ENCODE peak calls at places on chromosomes 4 and X, in four cellular contexts. Z, H, S and I are unnamed samples.

GRCh38 chr4:15031197-15031596 is 28.9 kb downstream of the CPEB2 start:
- DNase-seq in Z (no peak), H (no peak), S (no peak), I (no peak)

GRCh38 chrX:270848-271367 is 10.3 kb upstream of the PLCXD1 start:
- DNase-seq in Z (no peak), H (no peak), S (no peak), I (no peak)

GRCh38 chrX:29687687-29688086 is 527.7 kb upstream of the MAGEB2 start:
- DNase-seq in Z (peak; percentile 4), H (peak; percentile 16), S (peak; percentile 47), I (no peak)

GRCh38 chr4:46993075-46994006 is at the start of gene GABRA4:
- DNase-seq in Z (peak; percentile 26), H (peak; percentile 27), S (no peak), I (no peak)

GRCh38 chr4:53686521-53686920 is 95.2 kb upstream of the LNX1 start:
- DNase-seq in Z (no peak), H (no peak), S (no peak), I (no peak)

GRCh38 chr4:6257243-6258025 is 12.2 kb upstream of the WFS1 start:
- DNase-seq in Z (no peak), H (peak; percentile 69), S (no peak), I (no peak)

GRCh38 chr4:166284221-166284620 is 411.2 kb downstream of the TLL1 start:
- DNase-seq in Z (no peak), H (no peak), S (no peak), I (no peak)

GRCh38 chr4:42673084-42673429 is 16.2 kb upstream of the ATP8A1 start:
- DNase-seq in Z (peak; percentile 54), H (no peak), S (no peak), I (no peak)

GRCh38 chr4:100188829-100189228 is 1.4 kb downstream of the DDIT4L start:
- DNase-seq in Z (no peak), H (no peak), S (no peak), I (no peak)

GRCh38 chr4:100187781-100188180 is 2.5 kb downstream of the DDIT4L start:
- DNase-seq in Z (no peak), H (no peak), S (no peak), I (no peak)

GRCh38 chr4:100189820-100190642 is at the start of gene DDIT4L:
- DNase-seq in Z (peak; percentile 59), H (peak; percentile 69), S (no peak), I (no peak)

DNA sequence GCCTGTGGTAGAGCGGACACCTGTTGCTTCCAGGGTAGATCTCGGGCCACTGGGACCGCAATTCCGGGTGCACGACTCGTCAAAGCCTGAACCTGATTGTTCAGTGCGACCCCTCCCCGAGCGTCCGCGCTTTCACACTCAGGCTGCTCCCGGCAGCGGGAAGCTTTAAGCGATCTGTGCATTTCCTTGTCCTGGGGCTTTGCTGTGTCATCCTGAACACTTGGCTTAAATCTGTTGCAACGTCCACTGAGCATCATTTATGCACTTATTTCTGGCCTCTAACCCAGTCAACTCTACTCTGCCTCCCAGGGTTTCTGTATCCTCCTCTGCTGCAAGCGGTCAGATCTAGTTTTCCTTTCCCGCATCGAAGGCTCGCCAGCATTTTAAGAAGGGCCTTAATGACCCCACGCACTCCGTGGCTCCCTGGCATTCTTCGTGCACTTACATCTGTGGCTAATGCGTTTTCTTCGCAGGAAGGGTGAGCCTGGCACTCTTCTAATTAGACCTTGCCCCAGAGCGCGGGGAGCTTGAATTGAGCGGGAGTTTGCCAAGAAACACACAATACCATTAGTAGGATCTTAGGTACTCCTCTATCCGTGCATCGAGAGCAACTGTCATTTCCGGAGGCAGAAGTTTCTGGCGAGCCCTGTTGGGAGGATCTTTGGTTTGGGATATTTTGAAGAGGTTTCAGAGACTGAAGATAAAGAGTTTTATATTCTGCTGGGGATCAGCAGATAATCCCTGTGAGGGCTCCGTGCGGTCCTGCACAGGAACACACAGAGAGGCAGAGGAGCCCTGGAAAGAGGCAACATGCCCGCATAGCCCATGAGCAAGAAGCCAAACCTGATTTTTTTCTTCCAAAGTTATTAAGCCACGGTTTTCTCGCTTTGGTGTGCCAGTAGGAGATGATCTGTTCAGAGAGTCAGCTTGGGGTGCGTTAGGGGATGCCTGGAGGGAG is 654 bp upstream of the DDIT4L start:
- DNase-seq in Z (peak; percentile 17), H (peak; percentile 51), S (no peak), I (no peak)
- H3K4me2 ChIP-seq in Z (peak overlapping the region; percentile 90), H (peak overlapping the region; percentile 96), S (no peak overlapping the region), I (no peak overlapping the region)

GRCh38 chrX:48940404-48940955 is 16.9 kb downstream of the OTUD5 start:
- DNase-seq in Z (no peak), H (no peak), S (no peak), I (no peak)
- H3K79me2 ChIP-seq in Z (peaks cover 53% of the 10 kb centered on the region), H (peaks cover 6% of the 10 kb centered on the region), S (peaks cover 7% of the 10 kb centered on the region), I (peaks cover 81% of the 10 kb centered on the region)

GRCh38 chr4:41455215-41455614 is 82.7 kb upstream of the LIMCH1 start:
- DNase-seq in Z (no peak), H (peak; percentile 55), S (peak; percentile 37), I (no peak)

GRCh38 chr4:41465135-41465761 is 72.7 kb upstream of the LIMCH1 start:
- DNase-seq in Z (no peak), H (no peak), S (no peak), I (no peak)

GRCh38 chr4:41458689-41459088 is 79.3 kb upstream of the LIMCH1 start:
- DNase-seq in Z (no peak), H (no peak), S (peak; percentile 26), I (no peak)

GRCh38 chr4:41456559-41457101 is 81.3 kb upstream of the LIMCH1 start:
- DNase-seq in Z (no peak), H (no peak), S (no peak), I (no peak)

DNA sequence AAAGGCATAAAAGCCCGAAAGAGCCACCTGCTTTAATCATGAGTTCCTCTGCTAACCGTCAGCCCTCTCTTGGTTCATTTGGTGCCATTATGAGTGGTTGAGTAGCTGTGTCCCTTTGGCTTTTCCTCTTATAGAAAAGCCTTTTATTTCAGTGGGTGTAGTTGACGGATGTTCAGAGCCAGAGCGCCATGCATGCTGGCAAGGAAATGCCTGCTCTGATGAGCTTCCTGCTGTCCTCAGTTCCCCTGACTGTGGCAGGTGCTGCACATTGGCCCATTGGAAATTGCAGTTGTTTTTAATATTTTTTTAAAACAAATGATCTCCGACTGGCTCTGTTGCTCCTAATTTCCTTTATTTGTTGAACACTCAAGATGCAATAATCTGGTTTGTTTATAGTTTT is 77.3 kb upstream of the LIMCH1 start:
- DNase-seq in Z (no peak), H (no peak), S (no peak), I (no peak)
- H3K4me1 ChIP-seq in Z (peaks cover 4% of the 10 kb centered on the region), H (no peaks in the 10 kb centered on the region), S (peaks cover 1% of the 10 kb centered on the region), I (no peaks in the 10 kb centered on the region)

GRCh38 chrX:24147165-24147564 is 2.4 kb upstream of the ZFX start:
- DNase-seq in Z (no peak), H (no peak), S (no peak), I (no peak)
- H3K4me2 ChIP-seq in Z (peak overlapping the region; percentile 60), H (no peak overlapping the region), S (peak overlapping the region; percentile 88), I (no peak overlapping the region)

DNA sequence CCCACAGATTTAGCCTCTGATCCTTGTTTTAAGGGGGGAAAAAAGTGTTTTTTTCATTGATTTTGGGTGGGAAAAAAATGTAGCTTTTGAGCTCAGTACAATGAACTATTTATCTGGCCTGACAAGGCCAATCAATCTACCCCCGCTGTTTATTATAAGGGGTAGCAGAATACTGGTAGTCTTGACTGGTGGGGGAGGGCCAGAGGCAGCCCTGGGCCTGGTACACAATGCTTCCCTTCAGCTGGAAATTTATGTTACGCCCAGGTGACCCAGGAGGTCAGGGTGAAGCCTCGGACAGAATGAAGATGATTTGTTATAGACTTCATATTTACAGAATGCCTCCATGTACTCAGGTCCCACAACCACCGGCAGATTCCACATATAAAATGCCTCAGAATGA is 143.2 kb downstream of the SH3KBP1 start:
- DNase-seq in Z (no peak), H (no peak), S (no peak), I (no peak)
- H3K79me2 ChIP-seq in Z (no peaks in the 10 kb centered on the region), H (no peaks in the 10 kb centered on the region), S (no peaks in the 10 kb centered on the region), I (peaks cover 54% of the 10 kb centered on the region)

GRCh38 chr4:158821228-158822009 is 52.6 kb downstream of the FNIP2 start:
- DNase-seq in Z (no peak), H (no peak), S (no peak), I (no peak)
- H3K4me1 ChIP-seq in Z (peaks cover 51% of the 10 kb centered on the region), H (peaks cover 15% of the 10 kb centered on the region), S (peaks cover 46% of the 10 kb centered on the region), I (no peaks in the 10 kb centered on the region)